ENCODE peak calls at places on chromosome X, in eight cellular contexts. G, N, K, R, E, O, F and I are unnamed samples.

GRCh38 chrX:30141966-30142365 is 73.4 kb upstream of the MAGEB2 start:
- DNase-seq in R (peak), G (peak), K (peak), O (peak), E (peak), N (peak), F (peak), I (no peak)

GRCh38 chrX:115344885-115345653 is 55.6 kb downstream of the LUZP4 start:
- DNase-seq in G (peak), F (peak), E (peak), K (peak), R (peak), O (peak), N (peak), I (peak)

GRCh38 chrX:126836195-126836594 is 16.7 kb downstream of the PRR32 start:
- DNase-seq in G (no peak), E (no peak), F (no peak), K (no peak), R (no peak), N (no peak), O (no peak), I (no peak)

GRCh38 chrX:87697409-87697808 is 179.8 kb downstream of the KLHL4 start:
- DNase-seq in F (no peak), E (no peak), R (peak), O (no peak), G (no peak), K (no peak), N (no peak), I (no peak)

GRCh38 chrX:100673397-100673953 is 29.5 kb downstream of the SRPX2 start:
- DNase-seq in E (no peak), R (peak), O (no peak), N (no peak), K (peak), G (peak), F (no peak), I (peak)

GRCh38 chrX:40109288-40110008 is 11.7 kb upstream of the BCOR start:
- DNase-seq in K (peak), G (peak), E (peak), F (peak), O (peak), N (peak), R (no peak), I (peak)

GRCh38 chrX:112527903-112528302 is 151.8 kb downstream of the LHFPL1 start:
- DNase-seq in G (no peak), K (no peak), O (no peak), R (no peak), F (no peak), N (no peak), E (no peak), I (no peak)

GRCh38 chrX:135384161-135384836 is 37.4 kb upstream of the SMIM10L2A start:
- DNase-seq in O (peak), G (peak), N (no peak), F (no peak), R (no peak), E (no peak), K (no peak), I (no peak)

GRCh38 chrX:100829730-100830129 is 9.5 kb downstream of the CSTF2 start:
- DNase-seq in N (no peak), E (no peak), R (peak), O (no peak), F (no peak), K (peak), G (peak), I (no peak)

GRCh38 chrX:45228126-45228525 is 27.4 kb upstream of the DIPK2B start:
- DNase-seq in O (no peak), N (no peak), R (no peak), K (no peak), G (no peak), F (no peak), E (no peak), I (no peak)

GRCh38 chrX:70244881-70245280 is 10.4 kb downstream of the AWAT1 start:
- DNase-seq in F (no peak), R (no peak), G (no peak), O (no peak), K (no peak), E (no peak), N (no peak), I (no peak)

GRCh38 chrX:146243071-146243470 is 425.4 kb downstream of the SLITRK2 start:
- DNase-seq in E (no peak), G (no peak), K (no peak), F (no peak), N (no peak), O (no peak), R (peak), I (no peak)

GRCh38 chrX:92213781-92214180 is 434.6 kb downstream of the PCDH11X start:
- DNase-seq in G (peak), F (no peak), O (no peak), N (no peak), K (peak), E (no peak), R (peak), I (no peak)

GRCh38 chrX:38262715-38263620 is 42.3 kb upstream of the SRPX start:
- DNase-seq in K (peak), G (no peak), E (no peak), N (no peak), F (no peak), R (no peak), O (no peak), I (peak)

GRCh38 chrX:130789793-130790192 is 113.2 kb downstream of the ENOX2 start:
- DNase-seq in O (no peak), E (no peak), G (no peak), K (no peak), R (no peak), N (no peak), F (no peak), I (peak)

GRCh38 chrX:47500541-47500940 is 17.5 kb upstream of the ZNF41 start:
- DNase-seq in K (no peak), F (no peak), N (no peak), E (no peak), G (no peak), R (peak), O (no peak), I (no peak)

GRCh38 chrX:139691493-139691842 is 16.5 kb downstream of the MCF2 start:
- DNase-seq in O (peak), E (peak), G (no peak), F (no peak), N (no peak), R (no peak), K (no peak), I (peak)

GRCh38 chrX:136768469-136769084 is 12.2 kb downstream of the ARHGEF6 start:
- DNase-seq in G (peak), R (peak), F (no peak), O (no peak), E (peak), N (no peak), K (peak), I (peak)

GRCh38 chrX:111467896-111468295 is 43.5 kb upstream of the SERTM2 start:
- DNase-seq in O (no peak), G (no peak), R (no peak), N (no peak), K (no peak), E (peak), F (no peak), I (no peak)

GRCh38 chrX:40173662-40174593 is 76.2 kb upstream of the BCOR start:
- DNase-seq in O (peak), N (peak), E (peak), F (peak), G (no peak), R (peak), K (no peak), I (peak)

GRCh38 chrX:9189286-9189685 is 155.4 kb upstream of the FAM9B start:
- DNase-seq in O (no peak), R (no peak), F (no peak), G (no peak), E (no peak), K (no peak), N (no peak), I (no peak)

GRCh38 chrX:119041175-119041574 is 31.6 kb upstream of the CT47C1 start:
- DNase-seq in N (peak), O (no peak), R (peak), G (peak), E (peak), K (peak), F (no peak), I (peak)

GRCh38 chrX:348461-349117 is 30.0 kb upstream of the GTPBP6 start:
- DNase-seq in F (no peak), G (no peak), R (no peak), O (no peak), E (no peak), N (no peak), K (peak), I (peak)

GRCh38 chrX:24777660-24778059 is 83.9 kb downstream of the POLA1 start:
- DNase-seq in O (no peak), N (no peak), G (no peak), K (no peak), F (peak), E (no peak), R (no peak), I (no peak)

GRCh38 chrX:110561036-110561435 is 202.4 kb downstream of the RTL9 start:
- DNase-seq in N (no peak), K (no peak), E (no peak), F (no peak), O (no peak), G (no peak), R (peak), I (no peak)

GRCh38 chrX:69312141-69312670 is 147.0 kb upstream of the PJA1 start:
- DNase-seq in O (no peak), N (no peak), G (no peak), K (no peak), E (no peak), R (no peak), F (no peak), I (no peak)

GRCh38 chrX:51463322-51463721 is 33.1 kb downstream of the NUDT11 start:
- DNase-seq in N (no peak), K (no peak), O (no peak), G (no peak), F (no peak), E (no peak), R (no peak), I (no peak)

GRCh38 chrX:124217289-124218251 is 114.9 kb upstream of the TEX13D start:
- DNase-seq in O (peak), R (peak), G (peak), F (peak), N (peak), E (no peak), K (no peak), I (peak)

GRCh38 chrX:65407157-65407626 is 127.4 kb downstream of the LAS1L start:
- DNase-seq in N (no peak), E (peak), G (peak), F (no peak), K (no peak), O (peak), R (no peak), I (no peak)

GRCh38 chrX:135454816-135455215 is 33.1 kb downstream of the SMIM10L2A start:
- DNase-seq in O (peak), N (no peak), G (no peak), F (no peak), E (no peak), R (no peak), K (no peak), I (no peak)

GRCh38 chrX:27996132-27996531 is 14.9 kb upstream of the DCAF8L1 start:
- DNase-seq in G (no peak), E (no peak), N (no peak), F (no peak), O (no peak), R (no peak), K (no peak), I (no peak)

GRCh38 chrX:51461053-51462050 is 35.0 kb downstream of the NUDT11 start:
- DNase-seq in F (peak), K (peak), R (peak), N (peak), E (peak), G (peak), O (peak), I (peak)

GRCh38 chrX:25998687-25999086 is 139.5 kb upstream of the MAGEB18 start:
- DNase-seq in F (no peak), R (no peak), K (no peak), O (no peak), E (no peak), G (no peak), N (no peak), I (no peak)

GRCh38 chrX:129574214-129574613 is 34.2 kb downstream of the OCRL start:
- DNase-seq in O (no peak), E (no peak), R (no peak), N (no peak), F (no peak), G (no peak), K (no peak), I (no peak)

GRCh38 chrX:97117572-97117971 is 233.9 kb downstream of the RPA4 start:
- DNase-seq in E (no peak), G (no peak), K (no peak), N (no peak), O (no peak), R (no peak), F (no peak), I (no peak)

GRCh38 chrX:38985375-38985774 is 184.1 kb downstream of the MID1IP1 start:
- DNase-seq in F (peak), G (no peak), K (peak), O (peak), R (peak), E (no peak), N (no peak), I (peak)

GRCh38 chrX:50436797-50437196 is 33.8 kb downstream of the DGKK start:
- DNase-seq in K (no peak), E (no peak), N (no peak), O (no peak), R (no peak), G (no peak), F (no peak), I (no peak)

GRCh38 chrX:50447535-50447934 is 23.1 kb downstream of the DGKK start:
- DNase-seq in N (peak), K (no peak), R (no peak), F (no peak), E (no peak), O (no peak), G (no peak), I (no peak)

GRCh38 chrX:50448565-50448964 is 22.1 kb downstream of the DGKK start:
- DNase-seq in K (peak), G (peak), N (peak), O (peak), R (peak), F (no peak), E (peak), I (no peak)

DNA sequence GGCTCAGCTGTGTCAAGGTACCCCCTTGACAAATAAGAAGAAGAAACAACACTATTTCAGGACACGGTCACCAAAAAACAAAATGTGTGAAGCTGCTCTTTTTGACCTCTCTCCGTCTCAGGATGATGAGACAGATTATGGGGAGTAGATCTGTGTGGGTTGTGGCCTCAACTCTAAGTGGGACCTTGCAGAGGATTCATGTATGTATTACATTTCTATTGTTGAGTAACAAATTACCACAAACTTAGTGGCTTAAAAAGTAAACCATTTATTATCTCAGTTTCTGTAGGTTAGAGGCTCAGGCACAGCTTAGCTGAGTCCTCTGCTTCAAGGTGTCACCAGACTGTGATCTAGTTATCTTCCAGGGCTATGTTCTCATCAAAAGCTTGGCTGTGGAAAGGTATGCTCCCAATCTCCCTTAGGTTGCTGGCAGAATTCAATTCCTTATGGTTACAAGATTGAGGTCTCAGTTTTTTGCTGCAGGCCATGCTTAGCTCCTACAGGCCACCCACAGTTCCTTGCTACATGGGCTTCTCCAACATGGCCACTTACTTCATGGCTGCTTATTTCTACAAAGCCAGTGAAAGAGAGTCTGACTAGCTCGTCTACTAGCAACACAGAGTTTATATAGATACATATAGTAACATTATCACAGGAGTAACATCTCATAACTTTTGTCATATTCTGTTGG is 28.1 kb downstream of the DGKK start:
- DNase-seq in G (no peak), O (no peak), N (no peak), F (no peak), R (no peak), E (no peak), K (no peak), I (no peak)
- H3K4me2 ChIP-seq in G (no peak), O (no peak), N (no peak), F (no peak), R (no peak), E (no peak), K (no peak), I (no peak)

DNA sequence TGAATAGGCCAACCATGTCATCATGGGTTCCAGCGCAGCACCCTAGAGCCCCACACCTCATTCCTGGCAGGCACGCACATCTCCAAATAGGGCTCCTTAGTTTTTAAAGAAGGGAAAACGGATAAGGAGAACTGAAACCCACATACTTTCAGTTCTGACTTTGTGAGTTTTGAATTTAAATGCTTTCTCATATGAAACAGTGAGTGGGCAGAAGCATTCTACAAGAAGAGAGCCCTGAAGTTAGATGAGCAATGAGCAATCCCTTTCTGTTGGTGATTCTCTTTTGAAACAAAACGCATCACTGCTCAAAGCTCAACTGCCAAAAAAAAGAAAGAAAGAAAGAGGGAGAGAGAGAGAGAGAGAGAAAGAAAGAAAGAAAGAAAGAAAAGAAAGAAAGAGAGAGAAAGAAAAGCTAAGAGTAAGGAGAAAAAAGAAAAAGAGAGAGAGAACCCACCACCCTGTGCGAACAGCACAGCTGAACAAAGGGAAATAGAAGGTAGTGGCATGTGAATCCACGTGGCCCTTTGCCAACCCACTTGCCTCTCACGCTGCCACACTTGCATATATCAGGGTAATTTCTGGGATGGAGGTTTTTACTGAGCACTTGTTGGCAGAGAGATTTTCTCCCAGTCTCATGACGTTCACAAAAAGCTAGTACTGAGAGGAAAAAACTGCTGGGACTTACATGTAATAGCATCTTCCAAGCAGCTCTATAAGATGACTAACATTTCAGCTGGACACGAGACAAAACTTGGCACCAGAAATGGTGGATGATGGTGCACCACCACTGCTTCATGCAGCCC is 31.0 kb downstream of the TMSB4X start:
- DNase-seq in E (no peak), G (peak), F (peak), O (no peak), R (no peak), N (no peak), K (peak), I (peak)
- H3K4me2 ChIP-seq in E (no peak), G (no peak), F (peak), O (no peak), R (no peak), N (no peak), K (no peak), I (peak)

GRCh38 chrX:1537031-1537715 is at the start of gene P2RY8:
- DNase-seq in N (peak), G (peak), O (no peak), F (peak), R (peak), K (no peak), E (peak), I (no peak)
- H3K4me2 ChIP-seq in N (peak), G (no peak), O (no peak), F (peak), R (peak), K (no peak), E (no peak), I (peak)

GRCh38 chrX:31366076-31366475 is 294.2 kb upstream of the FTHL17 start:
- DNase-seq in G (no peak), N (no peak), O (no peak), K (no peak), E (no peak), F (no peak), R (no peak), I (no peak)
- H3K4me2 ChIP-seq in G (no peak), N (no peak), O (no peak), K (no peak), E (no peak), F (no peak), R (no peak), I (no peak)

DNA sequence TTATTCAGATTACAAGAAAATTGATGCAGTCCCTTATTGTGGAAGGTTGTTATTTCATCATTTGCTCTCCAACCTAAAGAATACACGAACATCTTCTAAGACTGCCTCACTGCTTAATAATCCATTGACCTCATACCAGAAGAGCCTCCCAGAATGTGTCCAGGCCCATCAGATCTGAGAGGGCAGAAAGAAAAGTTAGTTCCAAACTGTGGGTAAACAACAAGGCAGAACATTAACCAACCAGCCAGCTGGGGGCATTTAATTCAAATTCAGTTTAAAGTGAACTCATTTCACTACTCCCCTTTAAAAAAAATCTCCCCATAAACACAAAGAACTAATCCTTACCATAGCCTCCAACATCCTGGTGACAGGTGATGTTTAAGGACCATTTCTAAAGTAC is 13.8 kb downstream of the GPC4 start:
- DNase-seq in R (no peak), E (no peak), O (no peak), F (no peak), G (no peak), N (no peak), K (no peak), I (no peak)
- H3K4me2 ChIP-seq in R (no peak), E (no peak), O (no peak), F (no peak), G (no peak), N (no peak), K (no peak), I (no peak)